ENCODE peak calls at places on chromosome 18, in nine cellular contexts. M is IMR-90; S is neuronal stem cell; Q is CD4-positive, alpha-beta T cell; B is neural progenitor cell; W is osteoblast; T is GM23248; J is cardiac muscle cell; R is uterus. U is an unnamed sample.

GRCh38 chr18:901769-902168 is 2.9 kb upstream of the ADCYAP1 start:
- DNase-seq in M (no peak), S (no peak), Q (no peak), B (no peak), W (no peak), T (no peak), J (no peak), R (no peak), U (no peak)

GRCh38 chr18:13456736-13457271 is 238.2 kb downstream of the LDLRAD4 start:
- DNase-seq in M (no peak), S (no peak), Q (no peak), B (no peak), W (no peak), T (no peak), J (no peak), R (no peak), U (no peak)

GRCh38 chr18:58321986-58322385 is 278.0 kb downstream of the NEDD4L start:
- DNase-seq in M (peak; percentile 74), S (no peak), Q (peak; percentile 46), B (peak; percentile 45), W (peak; percentile 93), T (peak; percentile 94), J (peak; percentile 68), R (peak; percentile 30), U (no peak)

GRCh38 chr18:950882-951539 is 46.3 kb downstream of the ADCYAP1 start:
- DNase-seq in M (no peak), S (no peak), Q (no peak), B (no peak), W (no peak), T (no peak), J (no peak), R (no peak), U (no peak)

GRCh38 chr18:25329783-25330182 is 22.2 kb downstream of the ZNF521 start:
- DNase-seq in M (no peak), S (no peak), Q (no peak), B (peak; percentile 11), W (no peak), T (peak; percentile 10), J (no peak), R (no peak), U (no peak)

GRCh38 chr18:51603551-51603950 is 406.1 kb upstream of the MEX3C start:
- DNase-seq in M (no peak), S (no peak), Q (no peak), B (peak; percentile 47), W (no peak), T (no peak), J (no peak), R (no peak), U (no peak)

GRCh38 chr18:10376735-10377134 is 77.7 kb upstream of the APCDD1 start:
- DNase-seq in M (no peak), S (no peak), Q (no peak), B (no peak), W (no peak), T (no peak), J (no peak), R (no peak), U (no peak)

GRCh38 chr18:76491801-76492668 is 3.0 kb downstream of the ZNF516 start:
- DNase-seq in M (peak; percentile 27), S (peak; percentile 53), Q (peak; percentile 17), B (peak; percentile 69), W (peak; percentile 91), T (peak; percentile 79), J (peak; percentile 48), R (no peak), U (no peak)

GRCh38 chr18:55113800-55114199 is 154.5 kb upstream of the CCDC68 start:
- DNase-seq in M (no peak), S (no peak), Q (no peak), B (no peak), W (no peak), T (no peak), J (no peak), R (no peak), U (no peak)

GRCh38 chr18:10798727-10799435 is 273.1 kb downstream of the NAPG start:
- DNase-seq in M (peak; percentile 16), S (no peak), Q (no peak), B (no peak), W (no peak), T (peak; percentile 10), J (peak; percentile 80), R (no peak), U (no peak)

GRCh38 chr18:31487251-31488015 is 10.5 kb upstream of the DSG2 start:
- DNase-seq in M (peak; percentile 88), S (no peak), Q (no peak), B (no peak), W (peak; percentile 93), T (peak; percentile 88), J (peak; percentile 79), R (no peak), U (no peak)

GRCh38 chr18:1906421-1906820 is 664.9 kb downstream of the METTL4 start:
- DNase-seq in M (no peak), S (no peak), Q (no peak), B (no peak), W (no peak), T (no peak), J (no peak), R (no peak), U (no peak)

GRCh38 chr18:11136241-11136640 is 13.1 kb downstream of the PIEZO2 start:
- DNase-seq in M (peak; percentile 69), S (no peak), Q (no peak), B (peak; percentile 11), W (no peak), T (no peak), J (peak; percentile 25), R (no peak), U (no peak)

DNA sequence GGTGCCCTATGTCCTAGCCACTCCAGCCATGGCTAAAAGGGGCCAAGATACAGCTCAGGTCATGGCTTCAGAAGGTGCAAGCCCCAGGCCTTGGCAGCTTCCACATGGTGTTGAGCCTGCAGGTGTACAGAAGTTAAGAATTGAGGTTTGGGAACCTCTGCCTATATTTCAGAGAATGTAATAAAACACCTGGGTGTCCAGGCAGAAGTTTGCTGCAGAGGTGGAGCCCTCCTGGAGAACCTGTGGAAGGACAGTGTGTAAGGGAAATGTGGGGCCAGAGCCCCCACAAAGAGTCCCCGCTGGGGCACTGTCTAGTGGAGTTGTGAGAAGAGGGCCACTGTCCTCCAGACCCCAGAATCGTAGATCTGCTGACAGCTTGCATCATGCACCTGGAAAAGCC is 74.1 kb downstream of the SMIM21 start:
- DNase-seq in M (no peak), S (no peak), Q (no peak), B (no peak), W (no peak), T (no peak), J (no peak), R (no peak), U (no peak)
- H3K9me3 ChIP-seq in M (peaks cover 6% of the 10 kb centered on the region), S (peaks cover 13% of the 10 kb centered on the region), Q (peaks cover 15% of the 10 kb centered on the region), B (no peaks in the 10 kb centered on the region), W (no peaks in the 10 kb centered on the region), T (no peaks in the 10 kb centered on the region), J (no peaks in the 10 kb centered on the region), R (no peaks in the 10 kb centered on the region), U (peaks cover 2% of the 10 kb centered on the region)

GRCh38 chr18:71209944-71210343 is 921.1 kb downstream of the SOCS6 start:
- DNase-seq in M (no peak), S (no peak), Q (no peak), B (no peak), W (no peak), T (no peak), J (no peak), R (no peak), U (no peak)
- H3K9me3 ChIP-seq in M (peaks cover 9% of the 10 kb centered on the region), S (no peaks in the 10 kb centered on the region), Q (no peaks in the 10 kb centered on the region), B (no peaks in the 10 kb centered on the region), W (no peaks in the 10 kb centered on the region), T (no peaks in the 10 kb centered on the region), J (no peaks in the 10 kb centered on the region), R (no peaks in the 10 kb centered on the region), U (no peaks in the 10 kb centered on the region)

GRCh38 chr18:14974088-14974487 is 226.1 kb downstream of the ANKRD30B start:
- DNase-seq in M (no peak), S (no peak), Q (no peak), B (no peak), W (no peak), T (no peak), J (no peak), R (no peak), U (no peak)
- H3K9me3 ChIP-seq in M (peaks cover 23% of the 10 kb centered on the region), S (no peaks in the 10 kb centered on the region), Q (no peaks in the 10 kb centered on the region), B (peaks cover 8% of the 10 kb centered on the region), W (no peaks in the 10 kb centered on the region), T (no peaks in the 10 kb centered on the region), J (no peaks in the 10 kb centered on the region), R (no peaks in the 10 kb centered on the region), U (no peaks in the 10 kb centered on the region)

GRCh38 chr18:75201936-75202335 is 7.0 kb downstream of the PTGR3 start:
- DNase-seq in M (no peak), S (no peak), Q (no peak), B (no peak), W (no peak), T (no peak), J (no peak), R (no peak), U (no peak)
- H3K9me3 ChIP-seq in M (no peaks in the 10 kb centered on the region), S (no peaks in the 10 kb centered on the region), Q (no peaks in the 10 kb centered on the region), B (no peaks in the 10 kb centered on the region), W (no peaks in the 10 kb centered on the region), T (no peaks in the 10 kb centered on the region), J (no peaks in the 10 kb centered on the region), R (no peaks in the 10 kb centered on the region), U (no peaks in the 10 kb centered on the region)

GRCh38 chr18:71398530-71398929 is 1109.7 kb downstream of the SOCS6 start:
- DNase-seq in M (no peak), S (peak; percentile 51), Q (no peak), B (peak; percentile 78), W (no peak), T (no peak), J (peak; percentile 50), R (no peak), U (no peak)
- H3K9me3 ChIP-seq in M (peaks cover 11% of the 10 kb centered on the region), S (no peaks in the 10 kb centered on the region), Q (no peaks in the 10 kb centered on the region), B (no peaks in the 10 kb centered on the region), W (peaks cover 5% of the 10 kb centered on the region), T (no peaks in the 10 kb centered on the region), J (no peaks in the 10 kb centered on the region), R (no peaks in the 10 kb centered on the region), U (no peaks in the 10 kb centered on the region)

DNA sequence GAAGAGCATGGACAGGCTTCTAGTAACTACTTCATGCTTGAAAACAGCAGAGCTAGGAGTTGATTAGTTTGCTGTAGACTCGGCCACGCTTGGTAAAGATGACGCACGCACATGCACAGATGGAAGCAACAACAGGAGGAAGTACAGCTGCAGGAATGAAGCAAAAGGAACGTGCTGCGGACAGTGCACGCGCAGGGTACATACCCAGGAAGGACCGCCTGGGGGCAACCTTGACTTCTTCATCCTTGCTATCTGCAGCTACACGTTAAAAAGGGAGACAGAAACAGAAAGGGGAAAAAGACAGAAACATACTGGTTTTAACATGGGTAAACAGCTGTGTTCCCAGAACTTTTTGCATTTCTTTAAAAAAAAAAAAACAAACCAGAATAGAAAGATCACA is 17.7 kb downstream of the SLC66A2 start:
- DNase-seq in M (no peak), S (no peak), Q (no peak), B (peak; percentile 36), W (no peak), T (no peak), J (peak; percentile 50), R (peak; percentile 7), U (no peak)
- H3K9me3 ChIP-seq in M (peaks cover 23% of the 10 kb centered on the region), S (peaks cover 59% of the 10 kb centered on the region), Q (peaks cover 40% of the 10 kb centered on the region), B (peaks cover 26% of the 10 kb centered on the region), W (peaks cover 5% of the 10 kb centered on the region), T (peaks cover 10% of the 10 kb centered on the region), J (no peaks in the 10 kb centered on the region), R (no peaks in the 10 kb centered on the region), U (peaks cover 20% of the 10 kb centered on the region)